ENCODE peak calls at places on chromosomes 4 and X, in nine cellular contexts. S is psoas muscle; J is A673; U is gastrocnemius medialis; Q is mucosa of descending colon; I is colonic mucosa; H is CD4-positive, alpha-beta memory T cell; G is cardiac fibroblast; B is BJ. N is an unnamed sample.

GRCh38 chrX:120731386-120731785 is 101.5 kb upstream of the C1GALT1C1 start:
- DNase-seq in Q (no peak), U (no peak), G (peak), I (no peak), S (no peak), H (no peak), J (no peak), B (no peak), N (no peak)

GRCh38 chr4:152265149-152265621 is 270.7 kb downstream of the FBXW7 start:
- DNase-seq in J (peak), G (peak), H (no peak), Q (no peak), U (no peak), B (peak), I (no peak), S (no peak), N (no peak)

GRCh38 chr4:141447761-141448160 is 188.6 kb upstream of the IL15 start:
- DNase-seq in I (no peak), B (no peak), J (no peak), H (no peak), U (no peak), Q (no peak), S (no peak), G (no peak), N (no peak)

GRCh38 chr4:48187813-48188212 is 53.8 kb upstream of the TXK start:
- DNase-seq in Q (no peak), G (no peak), I (no peak), J (no peak), U (no peak), B (no peak), H (no peak), S (no peak), N (no peak)

GRCh38 chr4:162456106-162456505 is 292.3 kb upstream of the FSTL5 start:
- DNase-seq in B (no peak), G (no peak), I (no peak), H (no peak), Q (no peak), J (no peak), S (no peak), U (no peak), N (no peak)

GRCh38 chrX:107205770-107206696 is at the start of the genes DNAAF6 and NUP62CL:
- DNase-seq in Q (peak), H (peak), J (peak), B (no peak), G (peak), S (peak), U (peak), I (peak), N (peak)

GRCh38 chr4:31160146-31160545 is 440.0 kb downstream of the PCDH7 start:
- DNase-seq in I (no peak), G (no peak), Q (no peak), U (no peak), S (no peak), J (no peak), H (no peak), B (no peak), N (no peak)

GRCh38 chr4:150348079-150348478 is 233.9 kb upstream of the MAB21L2 start:
- DNase-seq in S (no peak), U (no peak), I (no peak), Q (no peak), J (peak), G (peak), B (peak), H (no peak), N (peak)

GRCh38 chr4:121449416-121449815 is 68.6 kb upstream of the QRFPR start:
- DNase-seq in G (no peak), H (no peak), B (no peak), J (no peak), U (no peak), S (no peak), I (no peak), Q (no peak), N (no peak)

GRCh38 chr4:48762408-48762807 is 17.7 kb downstream of the FRYL start:
- DNase-seq in I (no peak), H (no peak), B (no peak), S (no peak), G (no peak), J (no peak), U (no peak), Q (no peak), N (no peak)

GRCh38 chr4:8679032-8679431 is 86.5 kb downstream of the CPZ start:
- DNase-seq in I (no peak), S (no peak), B (no peak), U (no peak), J (no peak), G (no peak), H (no peak), Q (no peak), N (no peak)

GRCh38 chr4:141898336-141898735 is 262.0 kb downstream of the IL15 start:
- DNase-seq in S (no peak), I (no peak), G (no peak), B (no peak), U (no peak), H (no peak), Q (no peak), J (no peak), N (no peak)

GRCh38 chrX:118521435-118521834 is 25.8 kb downstream of the DOCK11 start:
- DNase-seq in H (no peak), Q (no peak), J (no peak), I (no peak), S (no peak), B (peak), G (peak), U (no peak), N (no peak)

GRCh38 chr4:1981251-1982055 is 27.3 kb downstream of the NELFA start:
- DNase-seq in Q (peak), J (peak), G (peak), B (no peak), S (peak), I (peak), U (no peak), H (no peak), N (peak)

GRCh38 chrX:43375146-43375545 is 281.0 kb upstream of the MAOA start:
- DNase-seq in J (no peak), S (no peak), Q (no peak), U (no peak), B (no peak), I (no peak), G (no peak), H (no peak), N (no peak)

GRCh38 chr4:178215309-178215708 is 773.1 kb upstream of the AGA start:
- DNase-seq in S (no peak), G (no peak), I (no peak), U (no peak), J (no peak), Q (no peak), H (no peak), B (no peak), N (no peak)

GRCh38 chr4:137253949-137254348 is 278.3 kb downstream of the PCDH18 start:
- DNase-seq in B (peak), G (peak), I (no peak), U (no peak), H (no peak), S (no peak), Q (no peak), J (no peak), N (no peak)

GRCh38 chr4:185390941-185391340 is 4.8 kb downstream of the LRP2BP start:
- DNase-seq in I (no peak), H (no peak), S (no peak), B (no peak), J (no peak), U (no peak), Q (no peak), G (no peak), N (no peak)

GRCh38 chrX:68947882-68948605 is 119.2 kb downstream of the EFNB1 start:
- DNase-seq in G (no peak), J (no peak), S (no peak), B (no peak), U (no peak), I (peak), Q (no peak), H (no peak), N (no peak)

GRCh38 chr4:25787891-25788331 is 74.9 kb downstream of the SEL1L3 start:
- DNase-seq in B (no peak), H (no peak), J (no peak), Q (no peak), G (no peak), U (no peak), S (no peak), I (no peak), N (no peak)

GRCh38 chr4:48342559-48342878 is 1.2 kb downstream of the SLAIN2 start:
- DNase-seq in J (no peak), G (peak), U (no peak), Q (no peak), S (no peak), H (no peak), I (no peak), B (no peak), N (no peak)

GRCh38 chr4:166502660-166503059 is 629.6 kb downstream of the TLL1 start:
- DNase-seq in J (no peak), Q (no peak), B (no peak), G (no peak), H (no peak), U (no peak), S (no peak), I (no peak), N (no peak)

GRCh38 chrX:83997781-83998180 is 136.8 kb downstream of the CYLC1 start:
- DNase-seq in I (no peak), B (no peak), H (no peak), S (no peak), J (no peak), G (no peak), U (no peak), Q (no peak), N (no peak)

GRCh38 chr4:125826801-125827200 is 512.0 kb downstream of the FAT4 start:
- DNase-seq in J (peak), I (no peak), B (no peak), H (no peak), Q (no peak), U (no peak), S (no peak), G (peak), N (no peak)

GRCh38 chr4:184825394-184826314 is at the start of gene ACSL1:
- DNase-seq in J (peak), H (peak), G (peak), B (no peak), Q (peak), U (peak), S (peak), I (peak), N (peak)

GRCh38 chr4:94566420-94566819 is 114.7 kb downstream of the PDLIM5 start:
- DNase-seq in S (no peak), G (no peak), U (no peak), B (no peak), J (no peak), I (no peak), Q (no peak), H (no peak), N (no peak)

GRCh38 chrX:132636080-132636479 is 147.2 kb upstream of the MBNL3 start:
- DNase-seq in B (no peak), H (no peak), I (no peak), J (peak), Q (no peak), G (peak), S (no peak), U (no peak), N (no peak)

GRCh38 chr4:1400191-1400805 is 5.9 kb downstream of the NKX1-1 start:
- DNase-seq in G (no peak), Q (no peak), H (no peak), I (no peak), J (no peak), U (no peak), B (no peak), S (no peak), N (no peak)

GRCh38 chr4:6962211-6963041 is 52.8 kb downstream of the TBC1D14 start:
- DNase-seq in G (no peak), S (no peak), H (no peak), Q (no peak), B (no peak), I (no peak), J (no peak), U (no peak), N (peak)

GRCh38 chr4:187663076-187663475 is 332.5 kb upstream of the ZFP42 start:
- DNase-seq in S (no peak), Q (no peak), I (no peak), G (peak), J (no peak), U (no peak), H (no peak), B (no peak), N (no peak)

GRCh38 chr4:622996-623913 is 2.1 kb upstream of the PDE6B start:
- DNase-seq in S (no peak), Q (no peak), I (no peak), B (no peak), J (no peak), G (no peak), H (no peak), U (no peak), N (no peak)

GRCh38 chr4:130349745-130350144 is 1253.8 kb downstream of the C4orf33 start:
- DNase-seq in B (no peak), G (no peak), H (no peak), Q (no peak), I (no peak), U (no peak), J (no peak), S (no peak), N (no peak)

GRCh38 chr4:77104405-77105292 is 28.9 kb upstream of the CCNI start:
- DNase-seq in G (peak), J (no peak), H (no peak), U (peak), I (peak), Q (peak), B (no peak), S (peak), N (peak)

GRCh38 chr4:112706840-112707207 is 69.9 kb downstream of the LARP7 start:
- DNase-seq in H (no peak), Q (no peak), I (no peak), U (no peak), B (no peak), J (no peak), S (no peak), G (no peak), N (no peak)

GRCh38 chr4:81215219-81215892 is at the start of gene PRKG2:
- DNase-seq in U (no peak), J (no peak), I (peak), Q (peak), S (no peak), H (no peak), B (no peak), G (peak), N (peak)

GRCh38 chr4:176272799-176273198 is 3.8 kb upstream of the ASB5 start:
- DNase-seq in U (no peak), H (no peak), G (no peak), J (no peak), S (no peak), Q (no peak), B (no peak), I (no peak), N (no peak)

GRCh38 chr4:159175989-159176375 is 73.1 kb downstream of the RAPGEF2 start:
- DNase-seq in H (no peak), J (no peak), S (no peak), U (no peak), B (no peak), Q (no peak), G (no peak), I (no peak), N (no peak)
- H3K4me3 ChIP-seq in H (no peak), J (peak), S (no peak), U (no peak), B (peak), Q (no peak), G (no peak), I (no peak), N (no peak)

GRCh38 chrX:47234583-47234982 is 1.8 kb downstream of the USP11 start:
- DNase-seq in Q (no peak), S (no peak), U (no peak), G (peak), B (no peak), J (no peak), H (no peak), I (no peak), N (no peak)
- H3K4me3 ChIP-seq in Q (no peak), S (peak), U (peak), G (no peak), B (peak), J (peak), H (no peak), I (no peak), N (no peak)

GRCh38 chr4:13892739-13893105 is 265.2 kb upstream of the BOD1L1 start:
- DNase-seq in S (no peak), H (no peak), J (no peak), B (no peak), G (no peak), U (no peak), Q (no peak), I (no peak), N (no peak)
- H3K4me3 ChIP-seq in S (no peak), H (no peak), J (no peak), B (no peak), G (no peak), U (no peak), Q (no peak), I (no peak), N (no peak)

DNA sequence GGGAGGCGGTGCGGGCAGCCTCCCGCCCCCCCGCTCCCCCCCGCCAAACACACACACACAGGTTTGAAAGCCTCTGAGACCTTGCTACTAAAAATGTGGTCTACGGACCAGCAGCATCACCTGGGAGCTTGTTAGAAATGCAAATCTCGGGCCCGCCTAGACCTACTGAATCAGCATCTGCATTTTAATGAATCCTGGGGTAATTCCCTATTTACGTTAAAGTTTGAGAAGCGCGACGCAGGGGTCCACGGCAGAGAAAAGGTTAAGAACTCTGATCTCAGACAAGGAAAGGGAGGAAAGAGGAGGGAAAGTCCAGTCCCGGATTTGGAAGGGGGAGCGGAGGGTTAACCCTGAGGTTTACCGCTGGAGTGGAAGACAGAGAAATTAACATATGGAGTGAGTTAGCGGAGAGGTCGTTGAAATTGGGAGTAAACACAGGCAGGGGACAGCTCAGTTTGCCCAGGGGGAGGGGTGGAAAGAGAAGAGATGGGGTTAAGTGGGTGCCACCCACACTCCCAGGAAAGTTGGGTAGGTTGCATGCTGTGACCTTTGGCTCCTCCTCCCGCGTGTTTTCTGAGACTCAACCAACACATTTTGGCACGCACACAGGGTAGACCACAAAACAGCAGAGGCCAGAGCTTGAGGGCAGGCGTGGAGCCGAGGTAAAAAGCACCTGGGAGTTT is 483.6 kb downstream of the BCOR start:
- DNase-seq in S (no peak), G (no peak), U (no peak), Q (no peak), H (peak), J (no peak), B (no peak), I (no peak), N (no peak)
- H3K4me3 ChIP-seq in S (peak), G (no peak), U (peak), Q (no peak), H (peak), J (no peak), B (no peak), I (peak), N (no peak)

DNA sequence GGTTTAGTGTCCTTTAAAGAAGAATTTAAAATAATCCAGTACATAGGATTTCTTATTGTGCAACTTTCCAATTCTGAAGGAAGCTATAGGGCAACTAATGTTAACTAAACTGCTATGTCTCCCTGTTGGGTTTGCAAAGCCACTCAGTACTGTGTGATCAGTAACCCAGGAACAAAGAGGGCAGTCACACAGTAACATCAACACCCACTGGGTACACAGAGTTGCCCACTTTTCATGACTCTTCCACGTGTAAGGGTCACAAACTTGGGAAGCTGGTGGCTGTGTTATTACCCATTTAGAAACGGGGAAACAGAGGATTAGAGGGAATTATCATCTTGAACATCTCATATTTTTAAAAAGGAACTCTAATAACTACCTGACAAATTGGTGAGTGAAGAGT is 555.0 kb upstream of the DIPK2B start:
- DNase-seq in H (no peak), J (no peak), G (peak), S (no peak), I (no peak), U (no peak), B (no peak), Q (no peak), N (no peak)
- H3K4me3 ChIP-seq in H (no peak), J (no peak), G (no peak), S (no peak), I (no peak), U (no peak), B (no peak), Q (no peak), N (no peak)

DNA sequence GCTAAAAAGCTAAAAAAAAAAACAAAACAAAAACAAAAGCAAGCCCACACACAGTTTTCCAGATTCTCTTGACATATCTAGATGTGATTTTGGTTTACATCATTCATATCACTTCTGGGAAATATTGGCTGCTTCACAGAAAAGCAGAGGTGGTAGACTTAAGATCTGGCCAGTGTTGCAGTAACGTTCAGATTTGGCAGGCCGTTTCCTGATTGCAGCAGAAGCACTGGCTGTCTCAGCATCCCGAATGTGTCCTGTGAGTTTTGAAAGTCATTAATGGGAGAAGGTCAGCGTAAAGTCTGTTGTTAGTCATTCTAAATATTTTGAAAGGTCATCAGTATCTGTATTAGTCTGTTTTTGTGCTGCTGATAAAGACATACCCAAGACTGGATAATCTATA is 2062.0 kb downstream of the ARAP2 start:
- DNase-seq in J (no peak), B (no peak), U (no peak), G (peak), H (no peak), I (no peak), S (no peak), Q (no peak), N (no peak)
- H3K4me3 ChIP-seq in J (no peak), B (no peak), U (no peak), G (no peak), H (no peak), I (no peak), S (no peak), Q (no peak), N (no peak)

GRCh38 chr4:3307891-3308575 is 15.2 kb downstream of the RGS12 start:
- DNase-seq in G (no peak), S (no peak), H (no peak), J (no peak), Q (no peak), U (no peak), I (no peak), B (no peak), N (no peak)
- H3K4me3 ChIP-seq in G (no peak), S (no peak), H (no peak), J (no peak), Q (no peak), U (no peak), I (no peak), B (no peak), N (no peak)

N was measured in small intestine.